ENCODE peak calls at places on chromosomes 11 and 22, in five cellular contexts. Y, X, U, L and E are unnamed samples.
A peak's percentile ranks its signal among the peaks of the same experiment; 100 is the strongest.

GRCh38 chr11:29293825-29294224 is 723.0 kb downstream of the KCNA4 start:
- DNase-seq in Y (peak; percentile 94), X (no peak), U (no peak), L (no peak), E (no peak)

GRCh38 chr11:18457435-18457834 is 1.8 kb downstream of the LDHAL6A start:
- DNase-seq in Y (no peak), X (no peak), U (peak; percentile 9), L (no peak), E (peak; percentile 89)

GRCh38 chr11:7688238-7688826 is 15.0 kb upstream of the CYB5R2 start:
- DNase-seq in Y (peak; percentile 31), X (no peak), U (no peak), L (no peak), E (peak; percentile 35)

GRCh38 chr11:116421529-116422185 is 351.1 kb downstream of the BUD13 start:
- DNase-seq in Y (no peak), X (no peak), U (no peak), L (no peak), E (peak; percentile 84)

GRCh38 chr11:58771458-58771855 is 39.7 kb upstream of the GLYAT start:
- DNase-seq in Y (no peak), X (no peak), U (no peak), L (no peak), E (no peak)

GRCh38 chr22:47092896-47093311 is 330.5 kb downstream of the TBC1D22A start:
- DNase-seq in Y (peak; percentile 67), X (no peak), U (no peak), L (no peak), E (no peak)

GRCh38 chr11:11572386-11572785 is 49.4 kb downstream of the GALNT18 start:
- DNase-seq in Y (peak; percentile 59), X (no peak), U (no peak), L (no peak), E (no peak)

GRCh38 chr11:109015283-109015682 is 350.4 kb downstream of the DDX10 start:
- DNase-seq in Y (peak; percentile 82), X (no peak), U (no peak), L (no peak), E (no peak)

GRCh38 chr22:20979243-20979809 is 2.8 kb upstream of the LZTR1 start:
- DNase-seq in Y (peak; percentile 67), X (peak; percentile 91), U (peak; percentile 57), L (no peak), E (peak; percentile 76)

GRCh38 chr11:28227460-28227859 is 119.3 kb downstream of the METTL15 start:
- DNase-seq in Y (no peak), X (no peak), U (no peak), L (no peak), E (no peak)

GRCh38 chr11:114262681-114263509 is 33.3 kb upstream of the NNMT start:
- DNase-seq in Y (peak; percentile 54), X (peak; percentile 47), U (peak; percentile 24), L (no peak), E (peak; percentile 69)

GRCh38 chr11:79081441-79082124 is 359.2 kb downstream of the TENM4 start:
- DNase-seq in Y (peak; percentile 76), X (no peak), U (no peak), L (no peak), E (no peak)

GRCh38 chr11:119759747-119760412 is 30.9 kb upstream of the NECTIN1 start:
- DNase-seq in Y (no peak), X (peak; percentile 18), U (no peak), L (no peak), E (no peak)

GRCh38 chr11:19739872-19740271 is 27.2 kb downstream of the NAV2 start:
- DNase-seq in Y (peak; percentile 13), X (no peak), U (no peak), L (no peak), E (no peak)

GRCh38 chr22:44151661-44152060 is 29.1 kb upstream of the PARVG start:
- DNase-seq in Y (peak; percentile 78), X (no peak), U (no peak), L (no peak), E (no peak)

GRCh38 chr11:128318856-128319474 is 268.4 kb downstream of the ETS1 start:
- DNase-seq in Y (peak; percentile 44), X (no peak), U (no peak), L (no peak), E (peak; percentile 40)

GRCh38 chr22:48320048-48320655 is 1507.5 kb downstream of the BRD1 start:
- DNase-seq in Y (no peak), X (peak; percentile 40), U (no peak), L (no peak), E (no peak)

GRCh38 chr22:50112151-50113118 is 22.6 kb downstream of the MOV10L1 start:
- DNase-seq in Y (peak; percentile 86), X (no peak), U (no peak), L (no peak), E (no peak)

GRCh38 chr11:12159351-12160099 is 49.1 kb downstream of the MICAL2 start:
- DNase-seq in Y (peak; percentile 97), X (no peak), U (no peak), L (no peak), E (no peak)

GRCh38 chr11:116871248-116871647 is 33.8 kb upstream of the APOA1 start:
- DNase-seq in Y (peak; percentile 90), X (no peak), U (no peak), L (no peak), E (no peak)

GRCh38 chr22:19788661-19789225 is 28.2 kb downstream of the TBX1 start:
- DNase-seq in Y (no peak), X (no peak), U (no peak), L (no peak), E (no peak)

GRCh38 chr11:110298298-110298765 is 1.9 kb upstream of the RDX start:
- DNase-seq in Y (no peak), X (no peak), U (peak; percentile 25), L (no peak), E (no peak)

GRCh38 chr11:1198766-1199688 is 23.8 kb upstream of the MUC5B start:
- DNase-seq in Y (no peak), X (peak; percentile 65), U (no peak), L (no peak), E (no peak)

GRCh38 chr11:1206391-1207271 is 16.2 kb upstream of the MUC5B start:
- DNase-seq in Y (no peak), X (peak; percentile 50), U (no peak), L (peak; percentile 10), E (no peak)

GRCh38 chr11:119338318-119338890 is 2.3 kb downstream of the C1QTNF5 start:
- DNase-seq in Y (no peak), X (peak; percentile 78), U (peak; percentile 52), L (peak; percentile 52), E (peak; percentile 70)

GRCh38 chr22:49553076-49553475 is 274.6 kb downstream of the BRD1 start:
- DNase-seq in Y (no peak), X (peak; percentile 55), U (no peak), L (no peak), E (no peak)

GRCh38 chr11:74427377-74427776 is 29.1 kb upstream of the PGM2L1 start:
- DNase-seq in Y (peak; percentile 21), X (no peak), U (no peak), L (no peak), E (no peak)

GRCh38 chr11:1879342-1879940 is 12.3 kb downstream of the PRR33 start:
- DNase-seq in Y (no peak), X (peak; percentile 60), U (no peak), L (peak; percentile 8), E (no peak)

GRCh38 chr22:33952776-33953175 is 32.5 kb upstream of the LARGE1 start:
- DNase-seq in Y (no peak), X (no peak), U (no peak), L (no peak), E (no peak)

GRCh38 chr11:118655486-118656190 is 23.8 kb downstream of the TREH start:
- DNase-seq in Y (no peak), X (no peak), U (no peak), L (no peak), E (no peak)

GRCh38 chr11:26878959-26879581 is 114.8 kb upstream of the FIBIN start:
- DNase-seq in Y (no peak), X (no peak), U (no peak), L (no peak), E (no peak)

GRCh38 chr22:19889951-19890350 is 35.3 kb upstream of the GNB1L start:
- DNase-seq in Y (no peak), X (no peak), U (no peak), L (no peak), E (no peak)

GRCh38 chr11:125627236-125627910 is 2.4 kb downstream of the CHEK1 start:
- DNase-seq in Y (peak; percentile 31), X (no peak), U (no peak), L (no peak), E (no peak)

GRCh38 chr22:39943366-39943765 is 16.8 kb upstream of the TMA7B start:
- DNase-seq in Y (no peak), X (no peak), U (no peak), L (no peak), E (no peak)

DNA sequence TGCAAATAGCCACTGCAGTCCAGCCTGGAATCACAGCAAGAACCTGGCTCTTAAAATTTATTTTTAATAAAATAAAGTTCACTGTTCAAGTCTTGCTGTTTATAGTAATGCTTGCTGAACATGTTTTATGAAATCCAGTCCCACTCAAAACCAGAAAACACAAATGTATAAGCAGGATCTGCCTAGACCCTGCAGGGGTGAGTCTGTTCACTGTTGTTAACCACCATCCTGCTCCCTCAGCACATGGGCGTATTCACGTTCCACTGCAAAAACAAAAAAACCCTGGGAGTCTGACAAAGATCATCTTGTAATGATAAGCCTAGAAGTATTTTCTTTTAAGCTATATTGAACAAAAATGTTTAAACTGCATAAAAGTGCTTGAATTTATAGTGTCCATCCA is 45.0 kb upstream of the CTTN start:
- DNase-seq in Y (no peak), X (no peak), U (no peak), L (no peak), E (no peak)
- H3K27ac ChIP-seq in Y (no peak overlapping the region), X (no peak overlapping the region), U (no peak overlapping the region), L (no peak overlapping the region), E (no peak overlapping the region)

GRCh38 chr11:86695391-86695790 is 23.0 kb upstream of the ME3 start:
- DNase-seq in Y (peak; percentile 14), X (no peak), U (no peak), L (no peak), E (no peak)
- H3K4me1 ChIP-seq in Y (peaks cover 16% of the 10 kb centered on the region), X (peaks cover 15% of the 10 kb centered on the region), U (no peaks in the 10 kb centered on the region), L (no peaks in the 10 kb centered on the region), E (no peaks in the 10 kb centered on the region)

DNA sequence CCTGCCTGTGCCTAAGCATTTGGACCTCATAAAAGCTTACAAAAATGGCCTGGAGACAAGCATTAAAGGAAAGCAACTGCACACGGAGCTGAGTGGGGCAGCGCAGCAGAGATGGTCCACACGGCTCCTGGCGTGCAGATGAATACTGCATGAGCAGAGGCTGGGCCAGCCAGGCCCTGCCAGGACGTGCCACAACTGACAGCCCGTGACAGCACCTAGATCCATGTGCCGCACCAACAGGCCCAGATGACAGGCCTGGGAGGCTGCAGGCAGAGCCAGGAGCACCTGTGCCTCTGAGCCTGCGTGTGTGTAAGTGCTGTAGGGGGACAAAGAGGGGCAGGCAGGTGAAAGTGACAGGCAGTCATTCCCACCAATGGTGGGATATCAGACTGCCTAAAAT is 33.4 kb downstream of the MICAL3 start:
- DNase-seq in Y (no peak), X (no peak), U (no peak), L (no peak), E (no peak)
- H3K27ac ChIP-seq in Y (no peak overlapping the region), X (no peak overlapping the region), U (no peak overlapping the region), L (no peak overlapping the region), E (no peak overlapping the region)

DNA sequence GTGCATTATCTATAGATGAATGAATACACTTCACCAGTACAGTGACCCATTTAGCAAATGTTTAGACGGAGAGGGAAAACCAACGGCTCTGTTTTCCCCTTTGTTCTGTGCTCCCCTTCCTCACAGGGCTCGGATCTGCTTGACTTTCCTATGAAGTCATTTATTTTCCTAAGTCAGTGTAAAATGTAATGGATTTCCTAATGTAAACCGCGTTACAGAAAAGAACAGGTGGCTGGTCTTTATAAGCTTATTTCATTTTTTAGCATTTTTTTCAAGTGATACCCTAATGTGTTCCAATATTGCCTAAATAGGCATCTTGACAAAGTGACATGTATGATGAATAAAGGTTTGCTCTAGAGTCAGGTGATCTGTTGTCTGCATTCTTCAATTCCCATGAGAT is 207.5 kb downstream of the PGR start:
- DNase-seq in Y (no peak), X (no peak), U (no peak), L (no peak), E (no peak)
- H3K4me1 ChIP-seq in Y (peaks cover 7% of the 10 kb centered on the region), X (no peaks in the 10 kb centered on the region), U (no peaks in the 10 kb centered on the region), L (no peaks in the 10 kb centered on the region), E (no peaks in the 10 kb centered on the region)